ENCODE peak calls at places on chromosomes 1 and 21, in six cellular contexts. Q is ascending aorta; E is cardiac muscle cell; W is CD4-positive, alpha-beta T cell; G is transverse colon; I is ovary. R is an unnamed sample.

GRCh38 chr21:45045481-45045880 is 28.9 kb upstream of the ADARB1 start:
- DNase-seq in W (no peak), G (no peak), I (no peak), E (no peak), Q (no peak), R (no peak)

GRCh38 chr1:222815367-222815765 is 527 bp downstream of the DISP1 start:
- DNase-seq in I (no peak), Q (no peak), G (peak; percentile 61), W (no peak), E (peak; percentile 35), R (no peak)

GRCh38 chr1:74317663-74318062 is 82.5 kb downstream of the TNNI3K start:
- DNase-seq in W (no peak), E (no peak), Q (no peak), I (no peak), G (no peak), R (no peak)

GRCh38 chr1:166588741-166589140 is 250.5 kb upstream of the POGK start:
- DNase-seq in I (no peak), Q (no peak), W (no peak), E (no peak), G (no peak), R (no peak)

GRCh38 chr1:4086085-4086850 is 186.2 kb upstream of the C1orf174 start:
- DNase-seq in Q (no peak), G (no peak), W (no peak), I (no peak), E (no peak), R (peak; percentile 9)

GRCh38 chr1:54384921-54385726 is 21.1 kb downstream of the SSBP3 start:
- DNase-seq in E (no peak), I (no peak), G (no peak), Q (no peak), W (no peak), R (no peak)

GRCh38 chr1:119549719-119550141 is 42.7 kb downstream of the HSD3B1 start:
- DNase-seq in G (peak; percentile 32), Q (no peak), E (peak; percentile 88), W (no peak), I (peak; percentile 47), R (no peak)

GRCh38 chr21:33686386-33686785 is 44.1 kb downstream of the ITSN1 start:
- DNase-seq in I (no peak), G (no peak), Q (no peak), E (no peak), W (no peak), R (no peak)

GRCh38 chr1:231170875-231171274 is 9.0 kb downstream of the TRIM67 start:
- DNase-seq in G (no peak), E (no peak), Q (no peak), I (no peak), W (no peak), R (peak; percentile 17)

GRCh38 chr21:37878946-37879660 is 37.2 kb downstream of the KCNJ6 start:
- DNase-seq in G (no peak), Q (no peak), I (no peak), E (no peak), W (no peak), R (no peak)

GRCh38 chr1:92934395-92935378 is 26.6 kb downstream of the DIPK1A start:
- DNase-seq in I (peak; percentile 23), Q (no peak), W (no peak), E (no peak), G (peak; percentile 24), R (no peak)

GRCh38 chr1:209648366-209648765 is 3.9 kb downstream of the LAMB3 start:
- DNase-seq in E (no peak), I (no peak), W (no peak), Q (no peak), G (no peak), R (no peak)

GRCh38 chr1:222329493-222330045 is 218.3 kb downstream of the HHIPL2 start:
- DNase-seq in W (no peak), I (no peak), Q (no peak), E (no peak), G (no peak), R (no peak)

GRCh38 chr1:107196973-107197562 is 56.2 kb downstream of the NTNG1 start:
- DNase-seq in I (no peak), W (no peak), Q (no peak), G (peak; percentile 10), E (peak; percentile 16), R (no peak)

GRCh38 chr1:179030683-179031082 is 5.0 kb downstream of the FAM20B start:
- DNase-seq in W (no peak), Q (no peak), I (no peak), E (no peak), G (no peak), R (no peak)

GRCh38 chr1:179031855-179032513 is 6.3 kb downstream of the FAM20B start:
- DNase-seq in E (no peak), G (no peak), Q (no peak), I (no peak), W (no peak), R (no peak)

GRCh38 chr1:179029293-179029692 is 3.6 kb downstream of the FAM20B start:
- DNase-seq in W (no peak), Q (no peak), E (no peak), I (no peak), G (no peak), R (no peak)

GRCh38 chr1:179030130-179030529 is 4.4 kb downstream of the FAM20B start:
- DNase-seq in Q (no peak), G (no peak), W (no peak), E (no peak), I (no peak), R (no peak)

DNA sequence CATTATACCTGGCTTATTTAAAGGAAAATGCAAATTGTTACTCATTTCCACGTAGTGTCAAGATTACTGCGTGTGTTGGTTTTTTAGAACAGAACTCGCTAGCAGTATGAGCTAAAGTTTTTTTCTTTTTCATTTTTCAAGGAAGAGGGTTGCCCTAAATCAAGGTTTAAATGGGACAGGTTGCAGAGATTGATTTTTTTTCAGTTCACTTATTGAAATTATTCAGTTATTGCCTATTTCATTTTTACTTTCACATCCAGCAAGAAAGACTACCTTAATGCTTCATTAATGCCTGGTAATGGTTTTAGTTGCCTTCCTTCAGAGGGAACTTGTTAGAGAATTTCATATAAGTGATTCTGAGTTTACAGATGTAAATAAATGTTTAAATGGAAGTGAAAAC is 5.6 kb downstream of the FAM20B start:
- DNase-seq in W (no peak), G (no peak), E (no peak), I (no peak), Q (no peak), R (no peak)
- H3K27ac ChIP-seq in W (no peak overlapping the region), G (no peak overlapping the region), E (no peak overlapping the region), I (no peak overlapping the region), Q (no peak overlapping the region), R (no peak overlapping the region)

DNA sequence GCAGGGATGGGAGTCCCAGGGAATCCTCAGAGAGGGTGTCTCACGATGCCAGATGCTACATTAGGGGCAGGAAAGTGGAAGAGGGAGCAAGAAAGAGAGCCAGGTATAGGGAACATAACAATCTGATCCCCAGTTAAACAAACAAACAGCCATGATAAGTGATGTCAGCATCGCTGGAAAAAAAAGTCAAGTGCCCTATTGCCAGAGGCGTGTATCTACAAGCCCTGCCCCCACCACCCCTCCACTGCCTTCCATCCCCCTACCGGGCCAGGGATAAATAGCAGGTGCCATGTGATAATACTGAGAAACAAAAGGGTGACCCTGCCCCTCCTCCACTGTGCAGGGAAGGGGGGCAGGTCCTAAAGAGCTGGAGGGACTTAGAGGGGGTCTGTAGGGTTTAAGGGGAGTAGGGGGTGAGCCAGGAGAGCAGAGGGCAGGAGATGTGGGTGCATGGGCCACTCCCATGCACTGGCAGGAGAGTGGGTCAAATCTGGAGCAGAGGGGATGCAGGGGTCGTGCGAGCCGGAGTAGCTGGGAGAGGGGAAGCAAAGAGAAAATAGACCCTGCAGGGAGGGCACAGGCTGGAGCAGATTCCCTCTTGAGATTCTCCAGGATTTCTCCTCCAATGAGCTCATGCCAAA is 3.4 kb downstream of the SLC26A9 start:
- DNase-seq in Q (no peak), E (peak; percentile 63), G (no peak), W (no peak), I (no peak), R (no peak)
- TF ChIP-seq CTCF in Q (no peak), E (peak; percentile 9), G (no peak), W (no peak), I (no peak), R (no peak)

DNA sequence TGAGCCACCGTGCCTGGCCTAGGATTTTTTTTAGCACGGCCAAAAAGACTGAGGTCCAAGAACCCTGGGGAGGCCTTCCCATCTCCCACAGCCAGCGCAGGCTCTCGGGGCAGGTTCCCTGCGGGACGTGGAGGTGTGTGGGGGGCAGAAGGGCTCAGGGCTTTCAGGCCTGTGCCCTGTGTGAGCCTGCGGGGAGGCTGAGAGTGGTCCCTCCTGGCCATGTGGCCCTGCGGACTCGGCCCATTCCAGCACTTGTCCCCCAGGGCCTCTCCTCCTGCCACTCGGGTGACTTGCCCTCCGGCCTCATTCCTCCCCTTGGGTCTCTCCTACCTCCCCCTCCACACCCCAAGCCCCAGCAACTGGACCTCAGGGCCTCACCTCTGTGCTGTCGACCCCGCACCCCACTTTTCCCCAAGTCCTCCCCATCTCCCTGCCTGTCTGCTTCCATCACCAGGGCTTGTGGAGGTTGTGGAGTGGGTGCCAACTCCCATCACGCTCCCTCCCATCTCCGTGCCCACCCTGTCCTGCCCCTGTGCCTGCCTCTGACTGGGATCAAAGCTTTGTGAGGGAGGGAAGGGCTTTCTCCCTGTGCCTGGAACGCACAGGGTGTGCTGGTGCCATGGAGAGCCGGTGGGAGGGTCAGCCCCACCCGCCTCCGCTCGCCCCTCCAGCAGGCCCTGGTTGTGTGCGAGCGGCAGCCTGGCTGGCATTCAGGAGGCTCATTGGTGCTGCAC is 32.2 kb upstream of the DIP2A start:
- DNase-seq in Q (no peak), G (no peak), I (no peak), W (no peak), E (no peak), R (no peak)
- H3K27ac ChIP-seq in Q (no peak overlapping the region), G (no peak overlapping the region), I (no peak overlapping the region), W (no peak overlapping the region), E (no peak overlapping the region), R (no peak overlapping the region)

GRCh38 chr1:48889088-48889487 is 112.4 kb upstream of the BEND5 start:
- DNase-seq in Q (no peak), I (no peak), W (no peak), E (no peak), G (no peak), R (no peak)
- TF ChIP-seq CTCF in Q (no peak), I (no peak), W (no peak), E (no peak), G (no peak), R (no peak)

GRCh38 chr1:9244501-9245229 is 10.1 kb downstream of the H6PD start:
- DNase-seq in G (peak; percentile 61), W (no peak), Q (no peak), I (no peak), E (no peak), R (no peak)
- H3K27ac ChIP-seq in G (peak overlapping the region; percentile 56), W (no peak overlapping the region), Q (no peak overlapping the region), I (no peak overlapping the region), E (no peak overlapping the region), R (peak overlapping the region; percentile 30)

GRCh38 chr1:212608956-212609700 is 567 bp downstream of the ATF3 start:
- DNase-seq in Q (no peak), W (peak; percentile 27), G (peak; percentile 61), I (peak; percentile 76), E (peak; percentile 81), R (peak; percentile 82)
- TF ChIP-seq CTCF in Q (peak; percentile 42), W (peak; percentile 42), G (no peak), I (no peak), E (peak; percentile 54), R (peak; percentile 31)

R was measured in coronary artery.